ENCODE peak calls at places on chromosomes 6 and 20, in eight cellular contexts. K is RCC 7860; X is kidney tubule cell; Y is RWPE2; L is CD8-positive, alpha-beta T cell; G is stimulated activated CD4-positive, alpha-beta T cell treated with anti-CD3 and anti-CD28 coated beads, Interleukin-1b, Interleukin-23, amount 100 ng/mL, for 4 hours; T is stimulated activated effector memory CD8-positive, alpha-beta T cell treated with anti-CD3 and anti-CD28 coated beads, Interleukin-12 subunit alpha, Interleukin-12 subunit beta, amount 100 ng/mL, for 72 hours; W is RPMI7951. B is an unnamed sample.

GRCh38 chr6:36223706-36224105 is 27.2 kb downstream of the BRPF3 start:
- DNase-seq in K (no peak), X (no peak), Y (no peak), L (no peak), G (no peak), T (no peak), W (no peak), B (no peak)

GRCh38 chr6:29510746-29511300 is 23.1 kb upstream of the MAS1L start:
- DNase-seq in K (no peak), X (no peak), Y (no peak), L (peak), G (no peak), T (no peak), W (no peak), B (no peak)

GRCh38 chr6:44661221-44661609 is 273.7 kb downstream of the CDC5L start:
- DNase-seq in K (peak), X (peak), Y (no peak), L (no peak), G (no peak), T (no peak), W (peak), B (no peak)

GRCh38 chr20:25076731-25077609 is 5.0 kb downstream of the VSX1 start:
- DNase-seq in K (no peak), X (peak), Y (no peak), L (peak), G (no peak), T (peak), W (peak), B (no peak)

GRCh38 chr20:13262302-13262650 is 41.2 kb downstream of the ISM1 start:
- DNase-seq in K (no peak), X (no peak), Y (no peak), L (no peak), G (no peak), T (no peak), W (no peak), B (no peak)

GRCh38 chr20:10696650-10697049 is 22.9 kb upstream of the JAG1 start:
- DNase-seq in K (no peak), X (no peak), Y (no peak), L (no peak), G (no peak), T (no peak), W (no peak), B (no peak)

GRCh38 chr6:130681028-130681427 is 146.2 kb upstream of the SMLR1 start:
- DNase-seq in K (no peak), X (no peak), Y (no peak), L (no peak), G (no peak), T (no peak), W (peak), B (no peak)

GRCh38 chr6:15901141-15902115 is 227.5 kb upstream of the MYLIP start:
- DNase-seq in K (peak), X (peak), Y (no peak), L (no peak), G (no peak), T (no peak), W (peak), B (no peak)

GRCh38 chr6:47478233-47479155 is 905 bp downstream of the CD2AP start:
- DNase-seq in K (peak), X (peak), Y (no peak), L (no peak), G (no peak), T (no peak), W (peak), B (no peak)

GRCh38 chr6:4664117-4664626 is 112.0 kb upstream of the CDYL start:
- DNase-seq in K (peak), X (peak), Y (no peak), L (peak), G (no peak), T (no peak), W (peak), B (no peak)

GRCh38 chr6:140670013-140670412 is 1295.6 kb upstream of the CITED2 start:
- DNase-seq in K (no peak), X (no peak), Y (no peak), L (no peak), G (no peak), T (no peak), W (peak), B (no peak)

GRCh38 chr6:3331498-3331897 is 72.8 kb downstream of the PSMG4 start:
- DNase-seq in K (no peak), X (no peak), Y (no peak), L (no peak), G (no peak), T (no peak), W (no peak), B (no peak)

GRCh38 chr20:64142546-64142945 is 21.7 kb upstream of the MYT1 start:
- DNase-seq in K (no peak), X (peak), Y (peak), L (no peak), G (no peak), T (no peak), W (no peak), B (no peak)

GRCh38 chr6:21836772-21837460 is 243.4 kb downstream of the SOX4 start:
- DNase-seq in K (no peak), X (no peak), Y (no peak), L (no peak), G (no peak), T (no peak), W (no peak), B (no peak)

GRCh38 chr6:133368664-133369063 is 127.5 kb downstream of the EYA4 start:
- DNase-seq in K (no peak), X (no peak), Y (no peak), L (no peak), G (no peak), T (no peak), W (no peak), B (no peak)

GRCh38 chr6:84453499-84453898 is 226.1 kb upstream of the CEP162 start:
- DNase-seq in K (no peak), X (no peak), Y (no peak), L (no peak), G (no peak), T (no peak), W (peak), B (no peak)

GRCh38 chr6:135880066-135880972 is 28.8 kb downstream of the PDE7B start:
- DNase-seq in K (peak), X (peak), Y (no peak), L (peak), G (no peak), T (peak), W (peak), B (peak)

GRCh38 chr20:59775221-59776055 is 158.0 kb downstream of the SYCP2 start:
- DNase-seq in K (no peak), X (no peak), Y (peak), L (no peak), G (no peak), T (no peak), W (no peak), B (no peak)

GRCh38 chr20:787827-788226 is 19.5 kb upstream of the SLC52A3 start:
- DNase-seq in K (no peak), X (no peak), Y (no peak), L (no peak), G (no peak), T (no peak), W (no peak), B (no peak)

GRCh38 chr6:142378138-142378875 is 76.5 kb downstream of the ADGRG6 start:
- DNase-seq in K (peak), X (peak), Y (no peak), L (no peak), G (no peak), T (no peak), W (peak), B (no peak)